ENCODE peak calls at places on chromosome 18, in four cellular contexts. One of them, this sample, is unnamed.

GRCh38 chr18:2425426-2426317 is 145.6 kb downstream of the METTL4 start:
- DNase-seq in NCI-H1436 treated with DMSO at 0.1 percent for 48 hours: no peak
- DNase-seq in substantia nigra: no peak
- DNase-seq in RWPE1: peak
- DNase-seq in this sample: no peak

GRCh38 chr18:13584826-13585225 is 141.5 kb downstream of the FAM210A start:
- DNase-seq in NCI-H1436 treated with DMSO at 0.1 percent for 48 hours: no peak
- DNase-seq in substantia nigra: no peak
- DNase-seq in RWPE1: no peak
- DNase-seq in this sample: peak

GRCh38 chr18:10239138-10239537 is 215.3 kb upstream of the APCDD1 start:
- DNase-seq in NCI-H1436 treated with DMSO at 0.1 percent for 48 hours: no peak
- DNase-seq in substantia nigra: no peak
- DNase-seq in RWPE1: no peak
- DNase-seq in this sample: no peak

GRCh38 chr18:11791131-11791530 is 60.1 kb upstream of the CHMP1B start:
- DNase-seq in NCI-H1436 treated with DMSO at 0.1 percent for 48 hours: no peak
- DNase-seq in substantia nigra: no peak
- DNase-seq in RWPE1: no peak
- DNase-seq in this sample: no peak

GRCh38 chr18:55488473-55488872 is 99.5 kb downstream of the TCF4 start:
- DNase-seq in NCI-H1436 treated with DMSO at 0.1 percent for 48 hours: no peak
- DNase-seq in substantia nigra: no peak
- DNase-seq in RWPE1: no peak
- DNase-seq in this sample: no peak

GRCh38 chr18:42045346-42045745 is 90.3 kb downstream of the PIK3C3 start:
- DNase-seq in NCI-H1436 treated with DMSO at 0.1 percent for 48 hours: no peak
- DNase-seq in substantia nigra: no peak
- DNase-seq in RWPE1: no peak
- DNase-seq in this sample: no peak

GRCh38 chr18:59814872-59815271 is 84.9 kb upstream of the PMAIP1 start:
- DNase-seq in NCI-H1436 treated with DMSO at 0.1 percent for 48 hours: no peak
- DNase-seq in substantia nigra: no peak
- DNase-seq in RWPE1: peak
- DNase-seq in this sample: no peak

GRCh38 chr18:68874361-68874760 is 76.5 kb downstream of the CCDC102B start:
- DNase-seq in NCI-H1436 treated with DMSO at 0.1 percent for 48 hours: no peak
- DNase-seq in substantia nigra: no peak
- DNase-seq in RWPE1: no peak
- DNase-seq in this sample: no peak

GRCh38 chr18:22829781-22830180 is 103.3 kb upstream of the RBBP8 start:
- DNase-seq in NCI-H1436 treated with DMSO at 0.1 percent for 48 hours: no peak
- DNase-seq in substantia nigra: no peak
- DNase-seq in RWPE1: no peak
- DNase-seq in this sample: no peak

GRCh38 chr18:79384151-79384807 is 11.5 kb upstream of the NFATC1 start:
- DNase-seq in NCI-H1436 treated with DMSO at 0.1 percent for 48 hours: no peak
- DNase-seq in substantia nigra: no peak
- DNase-seq in RWPE1: no peak
- DNase-seq in this sample: peak

GRCh38 chr18:13151656-13152055 is 66.9 kb upstream of the LDLRAD4 start:
- DNase-seq in NCI-H1436 treated with DMSO at 0.1 percent for 48 hours: no peak
- DNase-seq in substantia nigra: no peak
- DNase-seq in RWPE1: no peak
- DNase-seq in this sample: no peak

GRCh38 chr18:59719533-59720325 is 22.5 kb upstream of the CCBE1 start:
- DNase-seq in NCI-H1436 treated with DMSO at 0.1 percent for 48 hours: no peak
- DNase-seq in substantia nigra: no peak
- DNase-seq in RWPE1: no peak
- DNase-seq in this sample: no peak

GRCh38 chr18:24490545-24490944 is 30.1 kb downstream of the HRH4 start:
- DNase-seq in NCI-H1436 treated with DMSO at 0.1 percent for 48 hours: no peak
- DNase-seq in substantia nigra: no peak
- DNase-seq in RWPE1: no peak
- DNase-seq in this sample: no peak

GRCh38 chr18:36130883-36131653 is 1.4 kb downstream of the ELP2 start:
- DNase-seq in NCI-H1436 treated with DMSO at 0.1 percent for 48 hours: no peak
- DNase-seq in substantia nigra: no peak
- DNase-seq in RWPE1: no peak
- DNase-seq in this sample: no peak

GRCh38 chr18:3816601-3817363 is 366.8 kb downstream of the TGIF1 start:
- DNase-seq in NCI-H1436 treated with DMSO at 0.1 percent for 48 hours: no peak
- DNase-seq in substantia nigra: no peak
- DNase-seq in RWPE1: peak
- DNase-seq in this sample: no peak

GRCh38 chr18:38940863-38941531 is 1375.4 kb upstream of the CELF4 start:
- DNase-seq in NCI-H1436 treated with DMSO at 0.1 percent for 48 hours: no peak
- DNase-seq in substantia nigra: no peak
- DNase-seq in RWPE1: peak
- DNase-seq in this sample: no peak

GRCh38 chr18:25446972-25447371 is 95.0 kb upstream of the ZNF521 start:
- DNase-seq in NCI-H1436 treated with DMSO at 0.1 percent for 48 hours: no peak
- DNase-seq in substantia nigra: no peak
- DNase-seq in RWPE1: no peak
- DNase-seq in this sample: no peak

GRCh38 chr18:12048010-12048826 is 45.4 kb upstream of the ANKRD62 start:
- DNase-seq in NCI-H1436 treated with DMSO at 0.1 percent for 48 hours: no peak
- DNase-seq in substantia nigra: no peak
- DNase-seq in RWPE1: no peak
- DNase-seq in this sample: peak

GRCh38 chr18:8174758-8175157 is 434.5 kb upstream of the RAB12 start:
- DNase-seq in NCI-H1436 treated with DMSO at 0.1 percent for 48 hours: no peak
- DNase-seq in substantia nigra: no peak
- DNase-seq in RWPE1: no peak
- DNase-seq in this sample: no peak

GRCh38 chr18:47260138-47260923 is 8.9 kb upstream of the SKOR2 start:
- DNase-seq in NCI-H1436 treated with DMSO at 0.1 percent for 48 hours: no peak
- DNase-seq in substantia nigra: no peak
- DNase-seq in RWPE1: peak
- DNase-seq in this sample: no peak

GRCh38 chr18:63111549-63112402 is 207.8 kb downstream of the BCL2 start:
- DNase-seq in NCI-H1436 treated with DMSO at 0.1 percent for 48 hours: no peak
- DNase-seq in substantia nigra: no peak
- DNase-seq in RWPE1: no peak
- DNase-seq in this sample: no peak

GRCh38 chr18:42574871-42575270 is 540.6 kb downstream of the RIT2 start:
- DNase-seq in NCI-H1436 treated with DMSO at 0.1 percent for 48 hours: no peak
- DNase-seq in substantia nigra: no peak
- DNase-seq in RWPE1: no peak
- DNase-seq in this sample: no peak

GRCh38 chr18:48901145-48902022 is 49.4 kb downstream of the SMAD7 start:
- DNase-seq in NCI-H1436 treated with DMSO at 0.1 percent for 48 hours: no peak
- DNase-seq in substantia nigra: no peak
- DNase-seq in RWPE1: no peak
- DNase-seq in this sample: no peak

GRCh38 chr18:3104190-3105054 is 91.5 kb upstream of the LPIN2 start:
- DNase-seq in NCI-H1436 treated with DMSO at 0.1 percent for 48 hours: no peak
- DNase-seq in substantia nigra: no peak
- DNase-seq in RWPE1: peak
- DNase-seq in this sample: no peak

GRCh38 chr18:10953672-10954071 is 195.7 kb downstream of the PIEZO2 start:
- DNase-seq in NCI-H1436 treated with DMSO at 0.1 percent for 48 hours: no peak
- DNase-seq in substantia nigra: no peak
- DNase-seq in RWPE1: no peak
- DNase-seq in this sample: no peak

GRCh38 chr18:14970027-14970426 is 222.1 kb downstream of the ANKRD30B start:
- DNase-seq in NCI-H1436 treated with DMSO at 0.1 percent for 48 hours: no peak
- DNase-seq in substantia nigra: no peak
- DNase-seq in RWPE1: no peak
- DNase-seq in this sample: no peak

GRCh38 chr18:657311-657997 is at the start of gene TYMS:
- DNase-seq in NCI-H1436 treated with DMSO at 0.1 percent for 48 hours: peak
- DNase-seq in substantia nigra: peak
- DNase-seq in RWPE1: peak
- DNase-seq in this sample: no peak

GRCh38 chr18:77733292-77733903 is 483.8 kb downstream of the GALR1 start:
- DNase-seq in NCI-H1436 treated with DMSO at 0.1 percent for 48 hours: no peak
- DNase-seq in substantia nigra: no peak
- DNase-seq in RWPE1: no peak
- DNase-seq in this sample: no peak

GRCh38 chr18:71443726-71444480 is 1100.2 kb downstream of the CBLN2 start:
- DNase-seq in NCI-H1436 treated with DMSO at 0.1 percent for 48 hours: no peak
- DNase-seq in substantia nigra: no peak
- DNase-seq in RWPE1: no peak
- DNase-seq in this sample: no peak

GRCh38 chr18:52286675-52287074 is 53.3 kb upstream of the DCC start:
- DNase-seq in NCI-H1436 treated with DMSO at 0.1 percent for 48 hours: no peak
- DNase-seq in substantia nigra: no peak
- DNase-seq in RWPE1: no peak
- DNase-seq in this sample: no peak

This sample was measured in osteocyte.